ENCODE peak calls at places on chromosomes 7 and 10, in eight cellular contexts. V, W, S, C, Q, F, X and R are unnamed samples.

GRCh38 chr10:26858707-26859034 is 2.1 kb downstream of the ABI1 start:
- DNase-seq in V (no peak), W (peak; percentile 24), S (no peak), C (no peak), Q (peak; percentile 94), F (no peak), X (peak; percentile 33), R (peak; percentile 11)

GRCh38 chr10:96470108-96470743 is 43.5 kb downstream of the TLL2 start:
- DNase-seq in V (peak; percentile 25), W (peak; percentile 24), S (peak; percentile 13), C (peak; percentile 73), Q (peak; percentile 63), F (no peak), X (peak; percentile 63), R (peak; percentile 31)

GRCh38 chr7:7416031-7416968 is 119.4 kb downstream of the COL28A1 start:
- DNase-seq in V (peak; percentile 74), W (peak; percentile 88), S (no peak), C (no peak), Q (peak; percentile 87), F (no peak), X (no peak), R (peak; percentile 33)

GRCh38 chr7:98762620-98763019 is 107.2 kb downstream of the TMEM130 start:
- DNase-seq in V (no peak), W (no peak), S (no peak), C (no peak), Q (no peak), F (no peak), X (no peak), R (no peak)

GRCh38 chr7:26735976-26736600 is 128.3 kb downstream of the SKAP2 start:
- DNase-seq in V (no peak), W (no peak), S (no peak), C (no peak), Q (no peak), F (no peak), X (no peak), R (no peak)

GRCh38 chr7:154928136-154929005 is 74.6 kb downstream of the PAXIP1 start:
- DNase-seq in V (peak; percentile 64), W (peak; percentile 98), S (peak; percentile 89), C (peak; percentile 84), Q (peak; percentile 88), F (no peak), X (peak; percentile 90), R (peak; percentile 98)

GRCh38 chr10:61896854-61897661 is 4.4 kb upstream of the ARID5B start:
- DNase-seq in V (peak; percentile 75), W (peak; percentile 83), S (no peak), C (peak; percentile 83), Q (peak; percentile 60), F (peak; percentile 75), X (peak; percentile 95), R (peak; percentile 91)

GRCh38 chr10:119139464-119140067 is 25.9 kb downstream of the SFXN4 start:
- DNase-seq in V (no peak), W (peak; percentile 17), S (no peak), C (no peak), Q (peak; percentile 56), F (no peak), X (peak; percentile 46), R (peak; percentile 30)

GRCh38 chr10:43868952-43869351 is 220.3 kb upstream of the ZNF32 start:
- DNase-seq in V (no peak), W (no peak), S (no peak), C (no peak), Q (no peak), F (no peak), X (no peak), R (no peak)

GRCh38 chr7:5417106-5418071 is 6.2 kb downstream of the TNRC18 start:
- DNase-seq in V (peak; percentile 79), W (peak; percentile 35), S (no peak), C (no peak), Q (no peak), F (no peak), X (no peak), R (peak; percentile 40)

DNA sequence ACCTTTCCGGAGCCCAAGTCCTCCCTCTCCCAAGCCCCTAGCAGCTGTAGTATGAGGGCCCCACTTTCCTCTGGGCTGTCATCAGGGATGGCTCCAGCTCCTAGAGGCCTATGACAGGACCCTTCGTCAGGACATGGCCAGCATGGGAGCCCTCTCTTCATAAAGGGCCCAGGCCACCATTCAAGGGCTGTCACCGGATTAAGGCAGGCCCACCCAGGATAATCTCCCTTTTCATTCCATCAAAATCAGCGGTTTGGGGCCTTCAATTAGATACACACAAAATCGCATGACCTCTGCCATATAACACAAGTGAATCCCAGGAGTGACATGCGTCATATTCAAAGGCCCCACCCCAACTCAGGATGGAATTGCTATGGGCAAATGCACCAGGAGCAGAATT is 12.2 kb upstream of the GDF10 start:
- DNase-seq in V (no peak), W (no peak), S (no peak), C (no peak), Q (no peak), F (no peak), X (no peak), R (no peak)
- TF ChIP-seq CTCF in V (no peak), W (no peak), S (no peak), C (no peak), Q (no peak), F (no peak), X (no peak), R (no peak)

DNA sequence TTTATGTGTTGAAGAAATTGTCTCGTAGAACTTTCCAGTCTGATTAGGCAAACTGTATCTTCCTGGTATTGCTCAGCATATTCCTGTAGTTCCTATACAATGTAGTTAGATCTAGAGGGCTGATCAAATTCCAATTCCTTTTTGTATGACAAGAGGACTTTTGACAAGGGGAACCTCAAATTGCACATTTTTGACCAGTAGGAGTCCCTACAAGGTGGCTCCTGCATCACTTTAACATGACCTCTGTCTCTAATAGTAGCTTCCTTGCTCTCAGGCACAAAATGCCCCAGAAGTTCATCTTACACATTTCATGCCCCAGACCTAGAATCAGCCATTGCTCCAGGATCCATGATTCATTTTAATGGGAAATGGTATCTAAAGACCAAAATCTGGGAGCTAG is 18.7 kb downstream of the HERPUD2 start:
- DNase-seq in V (no peak), W (no peak), S (no peak), C (no peak), Q (no peak), F (no peak), X (peak; percentile 22), R (no peak)
- TF ChIP-seq CTCF in V (no peak), W (no peak), S (no peak), C (peak; percentile 10), Q (no peak), F (no peak), X (peak; percentile 66), R (peak; percentile 27)

GRCh38 chr10:2919016-2919415 is 148.3 kb upstream of the PFKP start:
- DNase-seq in V (no peak), W (no peak), S (no peak), C (no peak), Q (no peak), F (no peak), X (no peak), R (no peak)

GRCh38 chr10:2917926-2918325 is 149.4 kb upstream of the PFKP start:
- DNase-seq in V (no peak), W (no peak), S (no peak), C (no peak), Q (no peak), F (no peak), X (no peak), R (no peak)

GRCh38 chr10:2921956-2922680 is 145.2 kb upstream of the PFKP start:
- DNase-seq in V (no peak), W (no peak), S (no peak), C (no peak), Q (no peak), F (no peak), X (no peak), R (peak; percentile 50)

GRCh38 chr10:2920166-2920565 is 147.2 kb upstream of the PFKP start:
- DNase-seq in V (no peak), W (no peak), S (no peak), C (no peak), Q (no peak), F (no peak), X (no peak), R (no peak)

DNA sequence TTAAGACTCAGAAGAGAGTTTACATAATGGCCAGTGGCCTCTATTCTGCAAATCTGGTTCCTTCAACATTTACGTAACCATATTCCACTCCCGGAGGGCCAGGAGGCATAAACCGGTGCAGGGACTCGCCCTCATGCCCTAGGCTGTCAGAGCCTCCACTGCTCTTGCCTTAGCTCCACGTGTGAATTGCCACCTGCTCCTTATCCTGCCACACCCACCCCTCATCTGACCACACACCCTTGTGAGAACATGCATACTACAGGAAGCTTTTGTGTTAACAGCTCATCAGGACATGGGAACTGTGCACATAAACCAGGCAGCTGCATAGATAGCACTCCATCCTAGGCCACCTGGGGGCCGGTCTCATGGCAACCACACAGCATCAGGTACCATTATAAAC is 146.7 kb upstream of the PFKP start:
- DNase-seq in V (no peak), W (no peak), S (no peak), C (no peak), Q (peak; percentile 44), F (no peak), X (no peak), R (no peak)
- TF ChIP-seq CTCF in V (no peak), W (no peak), S (no peak), C (no peak), Q (no peak), F (no peak), X (no peak), R (no peak)

GRCh38 chr7:24821045-24821853 is 64.0 kb upstream of the GSDME start:
- DNase-seq in V (peak; percentile 84), W (peak; percentile 90), S (peak; percentile 74), C (peak; percentile 61), Q (peak; percentile 98), F (no peak), X (peak; percentile 96), R (peak; percentile 96)
- TF ChIP-seq CTCF in V (peak; percentile 7), W (peak; percentile 44), S (peak; percentile 43), C (no peak), Q (peak; percentile 57), F (no peak), X (peak; percentile 19), R (peak; percentile 14)